ENCODE peak calls at places on chromosomes 2 and 18, in five cellular contexts. B, R, L, N and K are unnamed samples.
A peak's percentile ranks its signal among the peaks of the same experiment; 100 is the strongest.

GRCh38 chr2:241358470-241358869 is 2.4 kb downstream of the FARP2 start:
- DNase-seq in R (no peak), L (no peak), N (no peak), B (no peak), K (no peak)

GRCh38 chr18:519019-519879 is 18.7 kb upstream of the COLEC12 start:
- DNase-seq in L (no peak), B (no peak), R (peak; percentile 63), N (no peak), K (no peak)

GRCh38 chr2:39424951-39425350 is 12.1 kb downstream of the MAP4K3 start:
- DNase-seq in B (no peak), L (no peak), N (no peak), R (no peak), K (no peak)

GRCh38 chr2:205975082-205975949 is 110.7 kb downstream of the INO80D start:
- DNase-seq in L (peak; percentile 85), R (no peak), N (no peak), B (no peak), K (no peak)

GRCh38 chr2:154587739-154588138 is 110.8 kb upstream of the KCNJ3 start:
- DNase-seq in R (no peak), L (no peak), N (no peak), B (no peak), K (no peak)

GRCh38 chr2:226943862-226944610 is 108.2 kb downstream of the RHBDD1 start:
- DNase-seq in B (no peak), N (no peak), R (no peak), L (no peak), K (no peak)

GRCh38 chr2:32009479-32010256 is 1.1 kb downstream of the MEMO1 start:
- DNase-seq in L (peak; percentile 35), B (peak; percentile 80), R (no peak), N (no peak), K (peak; percentile 37)

GRCh38 chr2:908568-908967 is 42.1 kb upstream of the SNTG2 start:
- DNase-seq in B (no peak), L (no peak), R (no peak), N (no peak), K (no peak)

GRCh38 chr2:235711527-235711926 is 217.7 kb downstream of the AGAP1 start:
- DNase-seq in L (no peak), B (no peak), R (no peak), N (no peak), K (no peak)

GRCh38 chr18:8705941-8706544 is 687 bp downstream of the MTCL1 start:
- DNase-seq in N (no peak), L (no peak), B (peak; percentile 71), R (no peak), K (no peak)

GRCh38 chr2:109382236-109382930 is 231.4 kb downstream of the SEPTIN10 start:
- DNase-seq in N (no peak), R (peak; percentile 10), L (no peak), B (peak; percentile 56), K (no peak)

GRCh38 chr2:158079672-158080071 is 22.0 kb upstream of the UPP2 start:
- DNase-seq in B (no peak), N (no peak), R (no peak), L (peak; percentile 6), K (no peak)

GRCh38 chr18:76923485-76924085 is 101.2 kb downstream of the ZNF236 start:
- DNase-seq in R (no peak), B (no peak), N (no peak), L (peak; percentile 61), K (peak; percentile 71)

GRCh38 chr2:230134496-230135073 is 65.9 kb upstream of the SLC16A14 start:
- DNase-seq in B (no peak), R (no peak), L (peak; percentile 12), N (no peak), K (no peak)

GRCh38 chr2:47112665-47113435 is 42.3 kb downstream of the STPG4 start:
- DNase-seq in R (no peak), N (no peak), L (no peak), B (no peak), K (no peak)

GRCh38 chr2:39494784-39495251 is 57.7 kb upstream of the MAP4K3 start:
- DNase-seq in R (no peak), L (peak; percentile 89), N (no peak), B (no peak), K (no peak)

GRCh38 chr2:177212895-177213856 is 582 bp downstream of the HNRNPA3 start:
- DNase-seq in N (no peak), L (peak; percentile 93), B (peak; percentile 97), R (peak; percentile 94), K (peak; percentile 94)

GRCh38 chr2:241454837-241455485 is 53.4 kb downstream of the STK25 start:
- DNase-seq in R (no peak), B (no peak), L (no peak), N (no peak), K (no peak)

GRCh38 chr2:27051902-27052645 is 606 bp downstream of the AGBL5 start:
- DNase-seq in L (peak; percentile 24), R (peak; percentile 45), N (no peak), B (peak; percentile 82), K (peak; percentile 58)

GRCh38 chr2:105803337-105803736 is 58.6 kb downstream of the NCK2 start:
- DNase-seq in B (no peak), L (no peak), R (no peak), N (no peak), K (no peak)

DNA sequence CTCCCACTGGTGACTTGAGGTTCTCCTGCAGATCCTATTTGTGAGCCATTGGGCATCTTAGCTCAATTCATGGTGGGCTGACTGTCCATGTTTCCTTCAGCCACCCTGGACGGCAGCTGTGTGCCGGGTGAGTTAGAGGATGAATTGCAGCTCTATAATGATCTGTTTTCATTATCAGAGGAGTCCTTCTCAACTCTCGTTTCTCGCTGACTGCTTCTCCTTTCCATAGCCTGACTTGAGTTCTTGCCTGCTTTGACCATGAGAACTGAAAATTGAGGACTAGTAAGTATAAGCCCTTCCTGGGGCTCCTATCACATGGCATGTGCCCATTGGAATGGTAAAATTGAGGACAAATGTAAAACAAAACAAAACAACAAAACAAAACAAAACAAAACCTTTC is 121.8 kb downstream of the CDC42EP3 start:
- DNase-seq in R (no peak), N (no peak), B (no peak), L (no peak), K (no peak)
- H3K27ac ChIP-seq in R (no peak overlapping the region), N (no peak overlapping the region), B (no peak overlapping the region), L (no peak overlapping the region), K (no peak overlapping the region)

DNA sequence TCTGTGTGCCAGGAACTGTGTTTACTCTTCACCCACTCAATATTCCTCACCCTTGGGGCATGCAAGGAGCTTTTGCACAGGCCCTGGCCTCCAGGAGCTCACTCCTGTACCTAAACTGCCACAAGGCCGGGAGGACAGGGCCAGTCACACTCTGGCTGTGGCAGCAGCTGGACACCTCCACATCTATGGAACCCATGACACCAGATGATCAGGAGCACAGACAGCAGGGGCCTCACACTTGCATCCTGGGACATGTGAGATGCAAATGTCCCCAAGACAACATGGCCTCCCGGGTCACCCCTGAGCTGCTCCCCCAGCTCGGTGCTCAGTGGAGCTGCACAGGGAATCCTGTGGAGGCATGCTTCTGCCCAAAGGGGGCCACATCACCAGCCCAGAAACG is 61.8 kb upstream of the SLC66A3 start:
- DNase-seq in B (peak; percentile 47), R (no peak), L (no peak), N (peak; percentile 84), K (no peak)
- H3K4me3 ChIP-seq in B (no peak overlapping the region), R (no peak overlapping the region), L (no peak overlapping the region), N (no peak overlapping the region), K (no peak overlapping the region)

GRCh38 chr18:31506024-31506742 is 8.2 kb downstream of the DSG2 start:
- DNase-seq in N (no peak), R (no peak), B (no peak), L (peak; percentile 63), K (no peak)
- TF ChIP-seq CTCF in N (no peak), R (peak; percentile 22), B (no peak), L (peak; percentile 48), K (no peak)

GRCh38 chr2:14982790-14983189 is 350.3 kb downstream of the LRATD1 start:
- DNase-seq in L (no peak), B (no peak), N (no peak), R (no peak), K (no peak)

GRCh38 chr2:14975401-14975800 is 342.9 kb downstream of the LRATD1 start:
- DNase-seq in B (no peak), R (no peak), N (no peak), L (no peak), K (no peak)

DNA sequence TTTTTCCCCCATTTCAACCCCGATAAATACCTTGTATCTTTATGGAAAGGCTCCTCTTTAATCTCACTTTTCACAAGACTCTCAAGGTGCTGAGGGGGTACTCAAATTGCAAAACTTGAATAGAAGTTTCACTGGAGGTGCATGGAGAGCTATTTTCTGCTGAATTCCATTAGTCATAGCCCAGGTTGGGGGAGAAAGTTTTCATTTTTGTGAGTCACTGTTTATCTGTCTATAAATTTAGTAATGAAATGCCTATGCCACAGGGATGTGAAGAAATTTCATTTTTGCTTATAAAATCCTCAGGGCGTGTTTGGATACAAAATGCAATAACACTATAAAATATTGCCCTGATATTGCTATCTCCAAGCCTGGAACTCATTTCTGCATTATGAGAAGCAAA is 346.3 kb downstream of the LRATD1 start:
- DNase-seq in L (no peak), N (no peak), R (no peak), B (no peak), K (no peak)
- H3K27ac ChIP-seq in L (no peak overlapping the region), N (no peak overlapping the region), R (no peak overlapping the region), B (no peak overlapping the region), K (no peak overlapping the region)

DNA sequence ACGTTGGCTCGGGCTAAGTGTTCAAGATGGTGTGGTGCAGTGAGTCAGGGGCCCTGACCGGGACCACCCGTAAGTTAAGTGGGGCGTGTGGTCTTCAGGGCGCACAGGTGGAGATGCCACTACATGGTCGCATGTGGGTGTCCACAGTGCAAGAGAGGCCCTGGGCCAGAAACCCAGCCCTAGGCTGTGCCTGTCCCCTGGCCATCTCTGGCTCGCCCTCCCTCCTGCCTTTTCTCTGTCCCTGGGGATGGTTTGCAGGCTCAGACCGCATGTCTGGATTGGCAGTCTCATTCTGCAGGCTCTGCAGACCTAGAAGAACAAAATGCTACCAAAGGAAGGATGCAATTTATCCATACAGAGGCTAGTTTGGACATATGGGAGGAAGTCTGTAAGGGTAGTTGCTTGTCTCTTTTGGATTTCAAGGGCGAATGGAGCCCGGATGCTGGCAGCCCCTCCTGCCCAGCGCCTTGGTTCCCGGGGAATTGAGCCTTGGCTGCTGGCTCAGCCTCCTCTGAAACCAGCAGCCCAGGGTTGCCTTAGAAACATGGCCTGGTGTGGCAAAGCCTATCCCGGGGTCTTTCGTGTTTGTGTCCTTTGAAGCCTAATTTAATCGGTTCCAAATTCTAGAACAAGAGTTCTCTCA is 417.5 kb upstream of the HS6ST1 start:
- DNase-seq in B (no peak), R (no peak), L (no peak), N (no peak), K (no peak)
- H3K4me3 ChIP-seq in B (peak overlapping the region; percentile 31), R (peak overlapping the region; percentile 16), L (no peak overlapping the region), N (peak overlapping the region; percentile 34), K (no peak overlapping the region)